ENCODE peak calls at places on chromosomes 11 and 22, in four cellular contexts. D is HL-60, X is neural crest cell, Z is IMR-90. C is an unnamed sample.

GRCh38 chr22:42270512-42271190 is at the start of gene TCF20:
- DNase-seq in D (peak; percentile 55), X (peak; percentile 63), Z (peak; percentile 62), C (peak; percentile 81)

GRCh38 chr11:17500673-17501072 is 24.0 kb upstream of the ABCC8 start:
- DNase-seq in Z (no peak), D (no peak), X (no peak), C (no peak)

GRCh38 chr22:38882480-38882879 is 10.5 kb upstream of the CBX6 start:
- DNase-seq in X (no peak), Z (peak; percentile 33), D (no peak), C (no peak)

GRCh38 chr11:35664977-35665441 is 2.4 kb downstream of the TRIM44 start:
- DNase-seq in Z (peak; percentile 14), D (no peak), X (no peak), C (no peak)

GRCh38 chr11:77244277-77245014 is 57.0 kb downstream of the GDPD4 start:
- DNase-seq in X (no peak), Z (peak; percentile 85), D (no peak), C (peak; percentile 38)

GRCh38 chr22:50670513-50670912 is 2.1 kb upstream of the SHANK3 start:
- DNase-seq in X (no peak), Z (no peak), D (no peak), C (no peak)

GRCh38 chr11:44874284-44874683 is 76.4 kb downstream of the TP53I11 start:
- DNase-seq in Z (no peak), D (no peak), X (no peak), C (no peak)

GRCh38 chr11:2148253-2149000 is 9.2 kb upstream of the IGF2 start:
- DNase-seq in X (no peak), D (no peak), Z (no peak), C (no peak)

GRCh38 chr11:93903989-93904388 is 53.6 kb upstream of the VSTM5 start:
- DNase-seq in Z (no peak), D (no peak), X (no peak), C (no peak)

GRCh38 chr11:72609045-72609444 is 65.2 kb downstream of the PDE2A start:
- DNase-seq in X (no peak), Z (peak; percentile 30), D (no peak), C (peak; percentile 25)

GRCh38 chr11:6900327-6900999 is 8.2 kb upstream of the OR2D2 start:
- DNase-seq in X (no peak), D (no peak), Z (peak; percentile 8), C (peak; percentile 15)
- TF ChIP-seq CTCF in X (peak; percentile 29), D (no peak), Z (no peak), C (no peak)

DNA sequence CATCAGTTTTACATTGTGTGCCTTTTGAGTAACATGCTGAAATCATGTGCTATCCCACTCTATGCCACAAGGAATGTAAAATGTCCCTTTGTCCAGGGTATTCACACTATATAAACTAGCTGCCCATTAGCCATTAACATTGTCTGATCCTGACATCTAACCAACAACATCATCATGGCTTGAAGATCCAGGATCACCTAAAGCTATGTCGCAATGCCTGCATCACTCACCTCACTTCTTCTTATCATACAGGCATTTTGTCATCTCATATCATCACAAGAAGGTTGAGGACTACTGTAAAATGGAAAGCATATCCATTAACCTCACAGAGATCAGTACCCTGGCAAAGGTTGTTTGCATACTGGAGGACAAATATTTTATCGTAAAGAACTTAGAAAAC is 742.3 kb downstream of the DLG2 start:
- DNase-seq in D (no peak), Z (no peak), X (no peak), C (no peak)
- TF ChIP-seq CTCF in D (no peak), Z (no peak), X (no peak), C (no peak)

DNA sequence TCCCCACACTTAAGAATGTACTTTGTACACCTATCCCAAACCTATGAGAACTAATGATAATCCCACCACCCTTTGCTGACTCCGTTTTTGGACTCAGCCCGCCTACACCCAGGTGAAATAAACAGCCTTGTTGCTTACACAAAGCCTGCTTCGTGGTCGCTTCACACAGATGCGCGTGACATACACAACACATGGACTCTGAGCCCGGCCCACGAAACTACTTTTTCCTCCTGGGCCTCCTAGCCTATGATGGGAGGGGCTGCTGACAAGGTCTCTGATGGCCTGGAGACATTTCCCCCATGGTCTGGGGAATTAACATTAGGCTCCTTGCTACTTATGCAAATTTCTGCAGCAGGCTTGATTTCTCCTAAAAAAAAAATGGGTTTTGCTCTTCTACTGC is 1176.4 kb upstream of the RAG2 start:
- DNase-seq in D (no peak), Z (no peak), X (no peak), C (no peak)
- TF ChIP-seq CTCF in D (no peak), Z (no peak), X (no peak), C (no peak)

GRCh38 chr11:92311616-92312449 is 87.2 kb downstream of the FAT3 start:
- DNase-seq in D (no peak), Z (peak; percentile 19), X (no peak), C (peak; percentile 59)
- TF ChIP-seq CTCF in D (no peak), Z (no peak), X (peak; percentile 48), C (no peak)

DNA sequence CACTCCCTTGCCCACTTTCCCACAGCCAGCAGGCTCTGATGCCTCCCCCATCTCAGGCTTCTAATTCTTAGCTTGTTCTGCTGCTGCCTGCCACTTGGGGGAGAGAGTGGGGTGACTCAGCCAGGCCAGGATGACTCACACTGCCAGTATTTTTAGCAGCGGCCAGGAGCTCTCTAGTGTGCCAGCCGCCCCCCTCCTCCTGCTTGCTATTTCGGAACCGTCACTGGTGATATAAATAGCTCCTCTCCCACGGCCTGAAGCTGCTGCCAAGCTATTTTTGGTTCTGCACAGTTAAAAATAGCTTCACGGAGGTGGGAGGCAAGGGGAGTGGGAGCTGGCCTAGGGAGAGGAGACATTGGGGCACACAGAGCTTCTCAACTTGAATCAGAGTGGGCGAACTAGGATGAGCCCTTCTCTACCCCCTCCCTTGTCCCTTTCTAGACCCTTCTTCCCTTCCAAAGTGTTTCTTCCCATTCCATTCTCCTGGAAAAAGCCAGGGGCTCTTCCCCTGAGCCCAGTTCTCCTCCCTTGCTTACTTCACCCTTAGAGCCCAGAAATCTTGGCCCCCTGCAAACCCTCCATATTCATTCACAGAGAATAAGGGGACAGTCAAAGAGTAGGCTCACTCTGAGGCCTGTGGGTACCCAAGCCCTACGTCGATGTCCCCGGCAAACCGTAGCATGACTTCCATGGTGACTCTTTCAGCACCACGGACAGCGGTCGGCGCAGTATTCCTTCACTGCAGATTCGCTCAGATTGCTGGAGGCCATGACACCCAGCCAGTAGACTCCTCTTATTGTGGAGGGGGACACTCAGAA is 2.5 kb upstream of the NPAS4 start:
- DNase-seq in Z (peak; percentile 97), X (peak; percentile 91), D (peak; percentile 50), C (peak; percentile 90)
- TF ChIP-seq CTCF in Z (peak; percentile 72), X (no peak), D (peak; percentile 27), C (peak; percentile 34)

GRCh38 chr11:123035831-123036230 is 26.1 kb downstream of the HSPA8 start:
- DNase-seq in D (no peak), X (no peak), Z (no peak), C (no peak)

GRCh38 chr11:123034587-123034986 is 27.3 kb downstream of the HSPA8 start:
- DNase-seq in Z (no peak), X (no peak), D (peak; percentile 59), C (no peak)

GRCh38 chr11:123030517-123030916 is 31.4 kb downstream of the HSPA8 start:
- DNase-seq in X (no peak), Z (no peak), D (no peak), C (no peak)

GRCh38 chr11:123033895-123034294 is 28.0 kb downstream of the HSPA8 start:
- DNase-seq in D (no peak), X (no peak), Z (no peak), C (no peak)
- TF ChIP-seq CTCF in D (no peak), X (no peak), Z (peak; percentile 33), C (no peak)

GRCh38 chr22:24540470-24540869 is 14.5 kb downstream of the GUCD1 start:
- DNase-seq in D (no peak), Z (no peak), X (no peak), C (no peak)

GRCh38 chr22:24543679-24544243 is 11.2 kb downstream of the GUCD1 start:
- DNase-seq in D (no peak), Z (no peak), X (no peak), C (no peak)

GRCh38 chr22:24541681-24542515 is 13.0 kb downstream of the GUCD1 start:
- DNase-seq in Z (no peak), D (no peak), X (no peak), C (no peak)

GRCh38 chr22:24543068-24543675 is 11.8 kb downstream of the GUCD1 start:
- DNase-seq in Z (no peak), X (no peak), D (no peak), C (no peak)

GRCh38 chr22:24542641-24543040 is 12.3 kb downstream of the GUCD1 start:
- DNase-seq in Z (no peak), D (no peak), X (no peak), C (no peak)
- TF ChIP-seq CTCF in Z (no peak), D (no peak), X (no peak), C (no peak)

GRCh38 chr11:61460474-61460881 is 30.6 kb downstream of the SDHAF2 start:
- DNase-seq in X (no peak), D (no peak), Z (no peak), C (no peak)

GRCh38 chr11:61460986-61461385 is 31.1 kb downstream of the SDHAF2 start:
- DNase-seq in Z (no peak), D (no peak), X (no peak), C (no peak)
- TF ChIP-seq CTCF in Z (no peak), D (no peak), X (no peak), C (no peak)

DNA sequence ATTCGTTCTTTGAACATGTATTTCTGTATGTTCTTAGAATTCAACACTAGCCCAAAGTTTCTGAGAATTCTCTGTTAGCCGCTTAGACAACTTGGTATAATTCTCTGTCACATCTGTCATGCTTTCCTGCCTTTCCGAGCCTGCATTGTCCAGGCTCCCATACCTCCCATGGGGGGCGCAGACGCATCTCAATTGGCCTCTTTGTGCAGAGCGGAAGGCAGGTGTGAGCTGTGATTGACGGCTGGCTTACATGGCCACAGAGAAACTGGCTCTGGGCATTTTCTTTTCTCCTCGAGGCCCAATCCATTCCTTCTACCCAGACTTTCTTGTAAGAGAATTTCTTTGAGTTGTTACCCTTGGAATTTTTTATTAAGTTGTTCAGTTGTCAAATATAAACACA is 132.7 kb upstream of the SESN3 start:
- DNase-seq in Z (no peak), X (peak; percentile 27), D (no peak), C (no peak)
- TF ChIP-seq CTCF in Z (no peak), X (no peak), D (no peak), C (no peak)

C was measured in MCF 10A.